ENCODE peak calls at places on chromosomes 12 and 14, in nine cellular contexts. E is HFF-Myc, D is WERI-Rb-1, R is memory B cell, I is HTR-8/SVneo, H is neural crest cell, Z is body of pancreas, P is HEK293T, O is mesendoderm. J is an unnamed sample.

GRCh38 chr14:105065280-105066228 is at the start of gene GPR132:
- DNase-seq in E (no peak), D (no peak), R (peak), I (no peak), H (no peak), Z (no peak), P (no peak), O (no peak), J (peak)

GRCh38 chr12:47717046-47717442 is 8.2 kb downstream of the ENDOU start:
- DNase-seq in E (no peak), D (no peak), R (no peak), I (no peak), H (no peak), Z (no peak), P (no peak), O (no peak), J (no peak)

GRCh38 chr12:114812858-114813761 is 129.1 kb upstream of the TBX3 start:
- DNase-seq in E (no peak), D (no peak), R (no peak), I (no peak), H (no peak), Z (no peak), P (peak), O (peak), J (no peak)

GRCh38 chr12:88579941-88580871 is at the start of gene KITLG:
- DNase-seq in E (no peak), D (peak), R (no peak), I (peak), H (peak), Z (peak), P (peak), O (peak), J (peak)

GRCh38 chr12:64042901-64043300 is 179.2 kb downstream of the KICS2 start:
- DNase-seq in E (no peak), D (no peak), R (no peak), I (no peak), H (no peak), Z (no peak), P (no peak), O (no peak), J (no peak)

GRCh38 chr14:83873626-83874025 is 1656.3 kb upstream of the FLRT2 start:
- DNase-seq in E (no peak), D (no peak), R (no peak), I (no peak), H (no peak), Z (no peak), P (no peak), O (no peak), J (no peak)

GRCh38 chr12:27970981-27971489 is 1.5 kb downstream of the PTHLH start:
- DNase-seq in E (no peak), D (no peak), R (no peak), I (no peak), H (peak), Z (no peak), P (no peak), O (peak), J (no peak)

GRCh38 chr12:57845478-57846284 is 848 bp downstream of the CTDSP2 start:
- DNase-seq in E (no peak), D (peak), R (peak), I (peak), H (peak), Z (peak), P (peak), O (peak), J (peak)

GRCh38 chr14:61380984-61381383 is 59.6 kb downstream of the PRKCH start:
- DNase-seq in E (no peak), D (no peak), R (no peak), I (no peak), H (no peak), Z (no peak), P (no peak), O (peak), J (no peak)

GRCh38 chr14:79056879-79057278 is 886.7 kb downstream of the NRXN3 start:
- DNase-seq in E (no peak), D (no peak), R (no peak), I (no peak), H (no peak), Z (no peak), P (no peak), O (no peak), J (no peak)

GRCh38 chr12:57051011-57051410 is 1.1 kb upstream of the MYO1A start:
- DNase-seq in E (no peak), D (no peak), R (no peak), I (no peak), H (no peak), Z (no peak), P (no peak), O (no peak), J (no peak)

GRCh38 chr14:52413729-52414453 is 99.8 kb downstream of the PTGER2 start:
- DNase-seq in E (no peak), D (no peak), R (no peak), I (no peak), H (no peak), Z (no peak), P (no peak), O (no peak), J (no peak)

GRCh38 chr14:63777024-63777423 is 49.2 kb upstream of the SGPP1 start:
- DNase-seq in E (no peak), D (no peak), R (no peak), I (peak), H (no peak), Z (no peak), P (no peak), O (peak), J (no peak)

J was measured in GDM1.